ENCODE peak calls at places on chromosomes 6 and 20, in eight cellular contexts. One of them, this sample, is unnamed.

GRCh38 chr20:20411382-20411781 is 43.5 kb downstream of the INSM1 start:
- DNase-seq in lower leg skin: peak
- DNase-seq in A549: no peak
- DNase-seq in HepG2: no peak
- DNase-seq in HCT116: no peak
- DNase-seq in GM12878: no peak
- DNase-seq in gastrocnemius medialis: no peak
- DNase-seq in testis: no peak
- DNase-seq in this sample: no peak

GRCh38 chr6:26223677-26224546 is 136.7 kb downstream of the HFE start:
- DNase-seq in A549: peak
- DNase-seq in lower leg skin: peak
- DNase-seq in testis: peak
- DNase-seq in gastrocnemius medialis: no peak
- DNase-seq in HCT116: peak
- DNase-seq in HepG2: peak
- DNase-seq in GM12878: peak
- DNase-seq in this sample: no peak

GRCh38 chr20:56628873-56629463 is at the start of gene TFAP2C:
- DNase-seq in lower leg skin: peak
- DNase-seq in A549: peak
- DNase-seq in testis: peak
- DNase-seq in GM12878: no peak
- DNase-seq in gastrocnemius medialis: peak
- DNase-seq in HepG2: no peak
- DNase-seq in HCT116: peak
- DNase-seq in this sample: no peak

GRCh38 chr20:17460119-17460518 is 71.1 kb downstream of the BFSP1 start:
- DNase-seq in testis: peak
- DNase-seq in HCT116: no peak
- DNase-seq in GM12878: no peak
- DNase-seq in A549: peak
- DNase-seq in lower leg skin: no peak
- DNase-seq in gastrocnemius medialis: no peak
- DNase-seq in HepG2: no peak
- DNase-seq in this sample: no peak

GRCh38 chr6:73521351-73522254 is 771 bp upstream of the EEF1A1 start:
- DNase-seq in HepG2: peak
- DNase-seq in HCT116: no peak
- DNase-seq in A549: peak
- DNase-seq in GM12878: no peak
- DNase-seq in testis: peak
- DNase-seq in lower leg skin: peak
- DNase-seq in gastrocnemius medialis: peak
- DNase-seq in this sample: peak

GRCh38 chr6:68919537-68919936 is 284.5 kb downstream of the ADGRB3 start:
- DNase-seq in gastrocnemius medialis: no peak
- DNase-seq in GM12878: no peak
- DNase-seq in lower leg skin: no peak
- DNase-seq in A549: no peak
- DNase-seq in HCT116: no peak
- DNase-seq in testis: no peak
- DNase-seq in HepG2: no peak
- DNase-seq in this sample: no peak

GRCh38 chr20:51861726-51862466 is 59.6 kb upstream of the SALL4 start:
- DNase-seq in lower leg skin: no peak
- DNase-seq in testis: no peak
- DNase-seq in HepG2: no peak
- DNase-seq in GM12878: no peak
- DNase-seq in A549: no peak
- DNase-seq in HCT116: no peak
- DNase-seq in gastrocnemius medialis: no peak
- DNase-seq in this sample: no peak

GRCh38 chr6:138485005-138485545 is 14.2 kb downstream of the NHSL1 start:
- DNase-seq in testis: peak
- DNase-seq in lower leg skin: no peak
- DNase-seq in gastrocnemius medialis: no peak
- DNase-seq in A549: no peak
- DNase-seq in HCT116: no peak
- DNase-seq in GM12878: no peak
- DNase-seq in HepG2: no peak
- DNase-seq in this sample: no peak

GRCh38 chr6:150363733-150364132 is 5.1 kb upstream of the IYD start:
- DNase-seq in A549: no peak
- DNase-seq in HCT116: no peak
- DNase-seq in lower leg skin: peak
- DNase-seq in HepG2: no peak
- DNase-seq in GM12878: no peak
- DNase-seq in gastrocnemius medialis: no peak
- DNase-seq in testis: no peak
- DNase-seq in this sample: no peak

GRCh38 chr6:167826230-167827061 is at the start of gene AFDN:
- DNase-seq in HCT116: no peak
- DNase-seq in GM12878: no peak
- DNase-seq in gastrocnemius medialis: peak
- DNase-seq in lower leg skin: peak
- DNase-seq in A549: peak
- DNase-seq in HepG2: no peak
- DNase-seq in testis: peak
- DNase-seq in this sample: peak

GRCh38 chr6:29762781-29763214 is 39.6 kb downstream of the HLA-F start:
- DNase-seq in GM12878: no peak
- DNase-seq in A549: no peak
- DNase-seq in HCT116: no peak
- DNase-seq in gastrocnemius medialis: peak
- DNase-seq in lower leg skin: no peak
- DNase-seq in testis: no peak
- DNase-seq in HepG2: no peak
- DNase-seq in this sample: no peak

GRCh38 chr6:39137235-39137634 is 22.2 kb upstream of the SAYSD1 start:
- DNase-seq in HepG2: peak
- DNase-seq in A549: no peak
- DNase-seq in HCT116: no peak
- DNase-seq in gastrocnemius medialis: no peak
- DNase-seq in GM12878: no peak
- DNase-seq in testis: peak
- DNase-seq in lower leg skin: no peak
- DNase-seq in this sample: no peak

GRCh38 chr6:54286141-54286540 is 22.1 kb upstream of the TINAG start:
- DNase-seq in testis: no peak
- DNase-seq in gastrocnemius medialis: no peak
- DNase-seq in GM12878: no peak
- DNase-seq in HCT116: no peak
- DNase-seq in A549: no peak
- DNase-seq in lower leg skin: no peak
- DNase-seq in HepG2: no peak
- DNase-seq in this sample: no peak

GRCh38 chr6:90386796-90387390 is 90.2 kb upstream of the BACH2 start:
- DNase-seq in testis: no peak
- DNase-seq in lower leg skin: no peak
- DNase-seq in HepG2: no peak
- DNase-seq in gastrocnemius medialis: peak
- DNase-seq in GM12878: no peak
- DNase-seq in A549: no peak
- DNase-seq in HCT116: no peak
- DNase-seq in this sample: no peak

DNA sequence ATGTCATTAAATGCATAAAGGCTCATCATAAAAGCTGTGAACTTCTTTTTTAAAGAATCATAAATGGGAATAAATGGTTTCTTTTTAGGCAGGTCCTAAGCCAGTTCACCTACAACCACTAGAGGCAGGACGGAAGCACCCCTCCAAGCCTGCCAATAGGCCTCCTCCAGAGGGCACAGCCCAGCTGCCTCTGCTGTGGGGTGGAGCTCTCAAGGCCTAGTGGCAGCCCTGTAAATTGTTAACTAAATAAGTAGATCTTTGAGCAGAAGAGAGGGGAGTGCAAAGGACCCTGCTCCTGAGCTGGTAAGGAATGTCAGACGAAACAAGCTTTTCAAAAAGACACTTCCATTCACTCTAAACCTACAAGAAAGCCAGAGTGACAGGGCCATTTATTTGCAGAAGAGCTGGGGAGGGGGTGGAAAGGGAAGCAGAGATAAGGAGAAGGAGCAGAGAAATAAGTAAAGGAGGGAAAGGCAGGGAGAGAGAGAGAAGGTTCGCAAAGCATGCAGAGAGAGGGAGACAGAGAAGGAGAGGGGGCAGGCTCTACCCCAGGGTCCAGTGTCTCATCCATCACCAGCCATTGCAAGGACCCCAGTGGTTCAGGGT is 18.0 kb upstream of the MAFB start:
- DNase-seq in testis: no peak
- DNase-seq in lower leg skin: peak
- DNase-seq in A549: no peak
- DNase-seq in GM12878: no peak
- DNase-seq in gastrocnemius medialis: no peak
- DNase-seq in HCT116: peak
- DNase-seq in HepG2: peak
- DNase-seq in this sample: no peak
- TF ChIP-seq CTCF in testis: no peak
- TF ChIP-seq CTCF in lower leg skin: no peak
- TF ChIP-seq CTCF in A549: no peak
- TF ChIP-seq CTCF in GM12878: peak
- TF ChIP-seq CTCF in gastrocnemius medialis: no peak
- TF ChIP-seq CTCF in HCT116: peak
- TF ChIP-seq CTCF in HepG2: peak
- TF ChIP-seq CTCF in this sample: no peak

GRCh38 chr20:25584905-25585704 is at the start of gene NINL:
- DNase-seq in HCT116: no peak
- DNase-seq in lower leg skin: peak
- DNase-seq in GM12878: no peak
- DNase-seq in A549: peak
- DNase-seq in testis: peak
- DNase-seq in gastrocnemius medialis: no peak
- DNase-seq in HepG2: peak
- DNase-seq in this sample: no peak
- TF ChIP-seq POLR2A in HCT116: peak
- TF ChIP-seq POLR2A in lower leg skin: no peak
- TF ChIP-seq POLR2A in GM12878: peak
- TF ChIP-seq POLR2A in A549: peak
- TF ChIP-seq POLR2A in testis: no peak
- TF ChIP-seq POLR2A in gastrocnemius medialis: no peak
- TF ChIP-seq POLR2A in HepG2: peak
- TF ChIP-seq POLR2A in this sample: peak

DNA sequence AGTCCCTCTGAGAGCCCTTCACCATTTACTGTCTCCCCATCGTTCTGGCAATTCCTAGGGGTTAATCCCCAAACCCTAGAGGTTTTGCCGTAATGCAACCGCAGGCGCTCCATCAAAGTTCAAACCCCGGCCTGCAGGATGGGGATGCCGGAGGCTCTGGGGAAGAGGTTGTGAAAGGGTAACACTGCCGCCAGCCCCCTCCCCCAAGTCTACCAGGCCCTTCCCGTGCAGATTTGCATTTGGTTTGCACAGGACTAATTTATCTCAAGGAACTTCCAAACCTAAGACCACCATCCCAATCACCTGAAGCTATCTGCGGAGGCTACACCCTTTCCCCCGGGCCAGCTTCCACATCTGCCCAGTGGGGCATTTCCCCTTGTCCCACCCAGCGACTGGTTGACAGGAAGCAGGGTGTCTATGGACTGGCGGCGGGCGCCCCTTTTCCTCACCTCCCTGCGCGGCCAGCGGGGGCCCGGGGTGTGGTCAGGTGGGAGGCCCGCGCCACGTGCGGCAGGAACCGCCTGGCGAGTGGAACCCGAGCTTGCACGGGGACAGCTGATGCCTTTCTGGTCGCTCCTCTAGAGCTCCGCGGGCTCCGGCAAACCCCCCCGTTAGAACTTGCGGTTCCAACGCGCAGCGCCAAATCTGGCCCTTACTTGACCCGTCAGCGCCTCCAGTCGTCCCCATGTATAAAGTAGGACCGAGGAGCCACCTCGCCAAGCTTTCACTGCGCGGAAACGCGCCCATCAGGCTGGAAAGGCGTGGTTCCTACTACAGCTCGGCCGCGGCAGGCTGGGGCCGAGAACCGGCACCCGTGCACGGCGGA is 9.4 kb upstream of the SLC4A11 start:
- DNase-seq in A549: no peak
- DNase-seq in HCT116: no peak
- DNase-seq in HepG2: no peak
- DNase-seq in GM12878: no peak
- DNase-seq in testis: no peak
- DNase-seq in gastrocnemius medialis: peak
- DNase-seq in lower leg skin: no peak
- DNase-seq in this sample: no peak
- TF ChIP-seq CTCF in A549: no peak
- TF ChIP-seq CTCF in HCT116: no peak
- TF ChIP-seq CTCF in HepG2: peak
- TF ChIP-seq CTCF in GM12878: no peak
- TF ChIP-seq CTCF in testis: no peak
- TF ChIP-seq CTCF in gastrocnemius medialis: no peak
- TF ChIP-seq CTCF in lower leg skin: no peak
- TF ChIP-seq CTCF in this sample: no peak

GRCh38 chr6:148423601-148424270 is 81.1 kb downstream of the SASH1 start:
- DNase-seq in lower leg skin: no peak
- DNase-seq in A549: no peak
- DNase-seq in HCT116: no peak
- DNase-seq in testis: no peak
- DNase-seq in HepG2: no peak
- DNase-seq in gastrocnemius medialis: no peak
- DNase-seq in GM12878: no peak
- DNase-seq in this sample: no peak
- TF ChIP-seq POLR2A in lower leg skin: no peak
- TF ChIP-seq POLR2A in A549: no peak
- TF ChIP-seq POLR2A in HCT116: no peak
- TF ChIP-seq POLR2A in testis: no peak
- TF ChIP-seq POLR2A in HepG2: no peak
- TF ChIP-seq POLR2A in gastrocnemius medialis: no peak
- TF ChIP-seq POLR2A in GM12878: no peak
- TF ChIP-seq POLR2A in this sample: no peak

GRCh38 chr20:19291024-19291817 is 78.8 kb downstream of the SLC24A3 start:
- DNase-seq in testis: no peak
- DNase-seq in lower leg skin: no peak
- DNase-seq in GM12878: no peak
- DNase-seq in HepG2: no peak
- DNase-seq in A549: no peak
- DNase-seq in HCT116: no peak
- DNase-seq in gastrocnemius medialis: peak
- DNase-seq in this sample: no peak
- TF ChIP-seq CTCF in testis: no peak
- TF ChIP-seq CTCF in lower leg skin: no peak
- TF ChIP-seq CTCF in GM12878: no peak
- TF ChIP-seq CTCF in HepG2: no peak
- TF ChIP-seq CTCF in A549: no peak
- TF ChIP-seq CTCF in HCT116: no peak
- TF ChIP-seq CTCF in gastrocnemius medialis: no peak
- TF ChIP-seq CTCF in this sample: no peak